ENCODE peak calls at places on chromosomes 7 and 10, in eight cellular contexts. I, A, Y, G, F, Q, U and V are unnamed samples.

GRCh38 chr10:112373912-112374338 is at the start of gene ACSL5:
- DNase-seq in I (no peak), A (no peak), Y (no peak), G (no peak), F (no peak), Q (no peak), U (no peak), V (no peak)

GRCh38 chr7:128841171-128841690 is 11.0 kb downstream of the FLNC start:
- DNase-seq in I (no peak), A (no peak), Y (no peak), G (no peak), F (no peak), Q (no peak), U (no peak), V (no peak)

GRCh38 chr10:119203006-119203405 is 4.4 kb upstream of the GRK5 start:
- DNase-seq in I (no peak), A (peak; percentile 84), Y (no peak), G (no peak), F (peak; percentile 74), Q (peak; percentile 83), U (no peak), V (no peak)

GRCh38 chr7:16098585-16099179 is 322.7 kb downstream of the CRPPA start:
- DNase-seq in I (no peak), A (peak; percentile 16), Y (peak; percentile 25), G (peak; percentile 32), F (peak; percentile 33), Q (no peak), U (no peak), V (no peak)

GRCh38 chr7:101018271-101019167 is 1.4 kb upstream of the MUC17 start:
- DNase-seq in I (peak; percentile 37), A (no peak), Y (peak; percentile 45), G (no peak), F (no peak), Q (no peak), U (peak; percentile 82), V (no peak)

GRCh38 chr7:99102361-99102760 is 41.5 kb downstream of the SMURF1 start:
- DNase-seq in I (no peak), A (no peak), Y (no peak), G (no peak), F (peak; percentile 73), Q (no peak), U (no peak), V (no peak)

GRCh38 chr7:37289347-37289746 is 159.3 kb downstream of the ELMO1 start:
- DNase-seq in I (no peak), A (no peak), Y (no peak), G (no peak), F (no peak), Q (no peak), U (no peak), V (no peak)

GRCh38 chr7:30986331-30986730 is 22.6 kb downstream of the GHRHR start:
- DNase-seq in I (no peak), A (no peak), Y (no peak), G (no peak), F (no peak), Q (no peak), U (no peak), V (no peak)

GRCh38 chr7:151455690-151456089 is 15.7 kb upstream of the CRYGN start:
- DNase-seq in I (no peak), A (no peak), Y (no peak), G (no peak), F (no peak), Q (no peak), U (no peak), V (no peak)

GRCh38 chr10:58389024-58389423 is 3.8 kb downstream of the TFAM start:
- DNase-seq in I (no peak), A (no peak), Y (no peak), G (no peak), F (no peak), Q (no peak), U (no peak), V (no peak)

GRCh38 chr10:102231357-102232318 is 5.5 kb downstream of the ELOVL3 start:
- DNase-seq in I (no peak), A (no peak), Y (peak; percentile 71), G (peak; percentile 40), F (peak; percentile 68), Q (no peak), U (peak; percentile 94), V (peak; percentile 43)

GRCh38 chr7:132782777-132783633 is 206.7 kb upstream of the PLXNA4 start:
- DNase-seq in I (no peak), A (peak; percentile 84), Y (no peak), G (no peak), F (peak; percentile 87), Q (peak; percentile 99), U (no peak), V (no peak)

GRCh38 chr10:92914478-92915066 is 66.3 kb downstream of the EXOC6 start:
- DNase-seq in I (peak; percentile 41), A (peak; percentile 50), Y (peak; percentile 72), G (peak; percentile 51), F (peak; percentile 66), Q (peak; percentile 33), U (peak; percentile 73), V (peak; percentile 65)

GRCh38 chr10:70478191-70479160 is at the start of gene PALD1:
- DNase-seq in I (peak; percentile 69), A (no peak), Y (peak; percentile 85), G (peak; percentile 48), F (peak; percentile 57), Q (peak; percentile 58), U (peak; percentile 89), V (peak; percentile 77)

GRCh38 chr7:8214162-8214897 is 47.6 kb downstream of the ICA1 start:
- DNase-seq in I (no peak), A (peak; percentile 9), Y (no peak), G (no peak), F (peak; percentile 46), Q (peak; percentile 39), U (no peak), V (no peak)

GRCh38 chr10:101258179-101258885 is 29.1 kb upstream of the LBX1 start:
- DNase-seq in I (no peak), A (no peak), Y (no peak), G (peak; percentile 89), F (no peak), Q (no peak), U (no peak), V (no peak)

GRCh38 chr10:115969591-115969990 is 303.4 kb downstream of the GFRA1 start:
- DNase-seq in I (no peak), A (no peak), Y (no peak), G (no peak), F (peak; percentile 49), Q (no peak), U (no peak), V (no peak)

GRCh38 chr10:74039561-74040145 is 41.7 kb downstream of the VCL start:
- DNase-seq in I (no peak), A (peak; percentile 61), Y (no peak), G (no peak), F (peak; percentile 91), Q (peak; percentile 70), U (no peak), V (no peak)

GRCh38 chr10:28411648-28412047 is 108.8 kb upstream of the MPP7 start:
- DNase-seq in I (no peak), A (no peak), Y (no peak), G (no peak), F (peak; percentile 37), Q (no peak), U (no peak), V (no peak)

GRCh38 chr7:157690833-157691382 is 354.1 kb downstream of the DNAJB6 start:
- DNase-seq in I (peak; percentile 92), A (no peak), Y (peak; percentile 94), G (peak; percentile 71), F (peak; percentile 51), Q (peak; percentile 95), U (peak; percentile 63), V (peak; percentile 62)

GRCh38 chr7:2411815-2412586 is 8.6 kb downstream of the CHST12 start:
- DNase-seq in I (no peak), A (no peak), Y (no peak), G (no peak), F (no peak), Q (no peak), U (no peak), V (no peak)

GRCh38 chr7:143389316-143390097 is 8.4 kb downstream of the ZYX start:
- DNase-seq in I (no peak), A (no peak), Y (no peak), G (no peak), F (peak; percentile 42), Q (no peak), U (no peak), V (no peak)

GRCh38 chr7:143388051-143388450 is 6.9 kb downstream of the ZYX start:
- DNase-seq in I (no peak), A (no peak), Y (no peak), G (no peak), F (no peak), Q (no peak), U (no peak), V (no peak)

GRCh38 chr7:143385891-143386781 is 5.0 kb downstream of the ZYX start:
- DNase-seq in I (no peak), A (no peak), Y (no peak), G (no peak), F (peak; percentile 19), Q (peak; percentile 62), U (no peak), V (no peak)

GRCh38 chr7:143388491-143389101 is 7.5 kb downstream of the ZYX start:
- DNase-seq in I (no peak), A (no peak), Y (no peak), G (no peak), F (peak; percentile 19), Q (no peak), U (peak; percentile 60), V (no peak)

GRCh38 chr7:143387156-143387975 is 6.2 kb downstream of the ZYX start:
- DNase-seq in I (no peak), A (no peak), Y (peak; percentile 31), G (no peak), F (peak; percentile 16), Q (no peak), U (peak; percentile 62), V (no peak)
- H3K4me1 ChIP-seq in I (peaks cover 13% of the 10 kb centered on the region), A (peaks cover 59% of the 10 kb centered on the region), Y (peaks cover 1% of the 10 kb centered on the region), G (peaks cover under 1% of the 10 kb centered on the region), F (peaks cover 52% of the 10 kb centered on the region), Q (peaks cover 53% of the 10 kb centered on the region), U (peaks cover 15% of the 10 kb centered on the region), V (no peaks in the 10 kb centered on the region)

GRCh38 chr10:34535872-34536271 is 279.2 kb downstream of the PARD3 start:
- DNase-seq in I (no peak), A (no peak), Y (no peak), G (no peak), F (no peak), Q (no peak), U (no peak), V (no peak)
- H3K36me3 ChIP-seq in I (no peaks in the 10 kb centered on the region), A (no peaks in the 10 kb centered on the region), Y (no peaks in the 10 kb centered on the region), G (no peaks in the 10 kb centered on the region), F (no peaks in the 10 kb centered on the region), Q (no peaks in the 10 kb centered on the region), U (no peaks in the 10 kb centered on the region), V (no peaks in the 10 kb centered on the region)

GRCh38 chr10:69467928-69468770 is 16.9 kb downstream of the TSPAN15 start:
- DNase-seq in I (no peak), A (no peak), Y (peak; percentile 24), G (no peak), F (no peak), Q (no peak), U (no peak), V (no peak)
- H3K9ac ChIP-seq in I (no peak overlapping the region), A (no peak overlapping the region), Y (no peak overlapping the region), G (no peak overlapping the region), F (no peak overlapping the region), Q (no peak overlapping the region), U (no peak overlapping the region), V (no peak overlapping the region)

DNA sequence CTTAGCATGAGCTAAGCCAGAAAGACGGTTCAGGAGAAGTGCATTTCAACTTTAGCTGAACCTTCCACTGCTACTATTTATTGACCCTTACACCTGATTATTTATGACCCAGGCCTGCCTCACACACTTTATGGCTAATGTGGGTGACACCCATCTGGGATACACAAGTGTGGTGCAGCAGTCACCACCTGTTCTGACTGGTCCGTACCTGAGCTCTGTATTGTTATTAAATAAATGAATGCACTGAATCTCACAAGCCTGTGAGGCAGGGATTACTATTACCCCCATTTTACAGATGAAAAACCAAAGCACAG is 1.5 kb downstream of the ANXA11 start:
- DNase-seq in I (no peak), A (no peak), Y (no peak), G (no peak), F (no peak), Q (no peak), U (no peak), V (no peak)
- H3K4me1 ChIP-seq in I (peaks cover 20% of the 10 kb centered on the region), A (peaks cover 23% of the 10 kb centered on the region), Y (peaks cover 14% of the 10 kb centered on the region), G (peaks cover 60% of the 10 kb centered on the region), F (peaks cover 61% of the 10 kb centered on the region), Q (peaks cover 29% of the 10 kb centered on the region), U (peaks cover 20% of the 10 kb centered on the region), V (peaks cover 33% of the 10 kb centered on the region)